ENCODE peak calls at places on chromosome 14, in four cellular contexts. J, L, V and Y are unnamed samples.

GRCh38 chr14:75088566-75089373 is 19.3 kb downstream of the ZC2HC1C start:
- DNase-seq in L (peak; percentile 62), V (peak; percentile 92), J (peak; percentile 37), Y (peak; percentile 56)

GRCh38 chr14:30194769-30195168 is 267.1 kb upstream of the PRKD1 start:
- DNase-seq in V (no peak), L (no peak), J (no peak), Y (no peak)

GRCh38 chr14:93028724-93029076 is 87.0 kb downstream of the ITPK1 start:
- DNase-seq in V (no peak), J (no peak), L (no peak), Y (no peak)

GRCh38 chr14:92926180-92926845 is 3.4 kb downstream of the CHGA start:
- DNase-seq in J (no peak), V (no peak), L (no peak), Y (no peak)

GRCh38 chr14:52068741-52069616 is at the start of gene NID2:
- DNase-seq in L (no peak), J (peak; percentile 51), V (peak; percentile 85), Y (peak; percentile 61)

GRCh38 chr14:50603565-50603964 is 43.6 kb downstream of the ATL1 start:
- DNase-seq in V (no peak), J (no peak), L (no peak), Y (peak; percentile 19)

GRCh38 chr14:63542231-63542999 is 762 bp downstream of the PPP2R5E start:
- DNase-seq in V (no peak), L (peak; percentile 36), J (no peak), Y (peak; percentile 36)

GRCh38 chr14:99273724-99274345 is 1.8 kb upstream of the BCL11B start:
- DNase-seq in L (peak; percentile 55), V (no peak), J (peak; percentile 8), Y (no peak)

GRCh38 chr14:89616425-89617141 is 199.6 kb upstream of the FOXN3 start:
- DNase-seq in J (no peak), V (no peak), L (no peak), Y (no peak)

GRCh38 chr14:76257111-76257803 is 105.5 kb downstream of the GPATCH2L start:
- DNase-seq in L (peak; percentile 85), V (peak; percentile 24), J (no peak), Y (no peak)

GRCh38 chr14:24171422-24172260 is at the start of gene REC8:
- DNase-seq in V (peak; percentile 61), J (peak; percentile 82), L (no peak), Y (peak; percentile 78)

GRCh38 chr14:75514673-75515630 is 7.3 kb upstream of the BATF start:
- DNase-seq in J (no peak), V (no peak), L (peak; percentile 87), Y (peak; percentile 37)

GRCh38 chr14:23227566-23227965 is 10.2 kb upstream of the RNF212B start:
- DNase-seq in V (no peak), J (no peak), L (no peak), Y (no peak)

GRCh38 chr14:103199141-103199540 is 75.9 kb downstream of the TNFAIP2 start:
- DNase-seq in L (no peak), V (peak; percentile 36), J (no peak), Y (no peak)

GRCh38 chr14:78153069-78153351 is 17.2 kb upstream of the NRXN3 start:
- DNase-seq in J (no peak), L (no peak), V (no peak), Y (no peak)

GRCh38 chr14:72040528-72040927 is 108.3 kb downstream of the RGS6 start:
- DNase-seq in V (no peak), L (no peak), J (no peak), Y (no peak)

GRCh38 chr14:48333221-48333910 is 658.0 kb upstream of the MDGA2 start:
- DNase-seq in V (no peak), L (no peak), J (no peak), Y (no peak)
- TF ChIP-seq POLR2A in V (no peak), L (no peak), J (no peak), Y (no peak)

GRCh38 chr14:20613094-20614037 is 22.2 kb upstream of the RNASE12 start:
- DNase-seq in J (peak; percentile 82), L (peak; percentile 98), V (peak; percentile 94), Y (peak; percentile 89)
- TF ChIP-seq POLR2A in J (no peak), L (no peak), V (no peak), Y (no peak)

GRCh38 chr14:55128386-55129085 is 516 bp upstream of the LGALS3 start:
- DNase-seq in J (no peak), L (no peak), V (no peak), Y (no peak)
- TF ChIP-seq POLR2A in J (no peak), L (no peak), V (no peak), Y (no peak)

DNA sequence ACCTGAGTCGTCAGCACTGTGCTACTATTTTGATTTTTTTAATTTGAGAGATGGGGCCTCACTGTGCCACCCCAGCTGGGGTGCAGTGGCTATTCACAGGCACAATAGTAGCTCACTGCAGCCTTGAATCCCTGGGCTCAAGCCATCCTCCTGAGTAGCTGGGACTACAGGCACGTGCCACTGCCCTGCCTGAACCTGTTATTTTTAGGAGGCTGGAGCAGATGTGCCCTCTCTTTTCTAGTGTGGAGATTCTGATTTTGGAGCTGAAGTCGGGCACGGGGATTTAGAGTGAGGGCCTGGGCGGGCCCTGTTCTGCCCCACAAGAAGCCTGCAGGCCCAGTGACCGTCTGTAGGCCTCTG is 17.3 kb downstream of the SLC25A47 start:
- DNase-seq in V (no peak), L (no peak), J (no peak), Y (no peak)
- TF ChIP-seq POLR2A in V (no peak), L (no peak), J (no peak), Y (no peak)

GRCh38 chr14:65412189-65412846 is at the start of gene FUT8:
- DNase-seq in V (peak; percentile 85), J (peak; percentile 98), L (peak; percentile 96), Y (peak; percentile 98)
- TF ChIP-seq POLR2A in V (peak; percentile 84), J (no peak), L (peak; percentile 72), Y (peak; percentile 91)

GRCh38 chr14:61696753-61697318 is 1.5 kb downstream of the HIF1A start:
- DNase-seq in V (no peak), L (peak; percentile 15), J (no peak), Y (no peak)

GRCh38 chr14:61694830-61695694 is at the start of gene HIF1A:
- DNase-seq in L (peak; percentile 99), V (peak; percentile 91), J (peak; percentile 97), Y (peak; percentile 97)

GRCh38 chr14:61694039-61694438 is 1.3 kb upstream of the HIF1A start:
- DNase-seq in V (no peak), J (no peak), L (no peak), Y (no peak)

GRCh38 chr14:61698216-61698980 is 3.1 kb downstream of the HIF1A start:
- DNase-seq in J (no peak), V (no peak), L (peak; percentile 45), Y (no peak)

GRCh38 chr14:61695695-61696527 is 598 bp downstream of the HIF1A start:
- DNase-seq in J (peak; percentile 53), L (peak; percentile 69), V (peak; percentile 40), Y (peak; percentile 61)
- TF ChIP-seq POLR2A in J (no peak), L (no peak), V (no peak), Y (no peak)